ENCODE peak calls at places on chromosomes 11 and 22, in four cellular contexts. L is tibial nerve, K is stomach, J is IMR-90. C is an unnamed sample.

GRCh38 chr11:121544956-121545355 is 92.2 kb upstream of the SORL1-AS1 start:
- DNase-seq in L (no peak), K (no peak), J (no peak), C (no peak)

GRCh38 chr22:36204001-36204640 is 2.5 kb upstream of the APOL4 start:
- DNase-seq in L (no peak), K (no peak), J (no peak), C (no peak)

GRCh38 chr11:11410626-11411025 is 57.6 kb upstream of the CSNK2A3 start:
- DNase-seq in L (no peak), K (no peak), J (no peak), C (no peak)

GRCh38 chr11:86941871-86942208 is 13.4 kb downstream of the FZD4 start:
- DNase-seq in L (no peak), K (peak; percentile 48), J (no peak), C (no peak)

GRCh38 chr11:108895579-108896480 is 231.0 kb downstream of the DDX10 start:
- DNase-seq in L (no peak), K (no peak), J (peak; percentile 46), C (no peak)

GRCh38 chr22:35534091-35534490 is 6.5 kb upstream of the RASD2 start:
- DNase-seq in L (no peak), K (no peak), J (no peak), C (no peak)

GRCh38 chr22:22099833-22100812 is 117.5 kb upstream of the TOP3B start:
- DNase-seq in L (no peak), K (no peak), J (peak; percentile 32), C (no peak)

GRCh38 chr11:121643530-121644512 is 191.1 kb upstream of the SORL1-AS1 start:
- DNase-seq in L (no peak), K (no peak), J (no peak), C (no peak)

GRCh38 chr11:86459682-86460460 is 85.2 kb downstream of the CCDC81 start:
- DNase-seq in L (peak; percentile 44), K (peak; percentile 56), J (peak; percentile 95), C (peak; percentile 72)

GRCh38 chr22:44245867-44246266 is 65.1 kb downstream of the PARVG start:
- DNase-seq in L (no peak), K (peak; percentile 20), J (no peak), C (no peak)

GRCh38 chr11:12865871-12866595 is 143.1 kb upstream of the RASSF10 start:
- DNase-seq in L (no peak), K (no peak), J (no peak), C (no peak)

GRCh38 chr11:67615455-67616430 is 9.0 kb downstream of the NDUFV1 start:
- DNase-seq in L (no peak), K (peak; percentile 62), J (no peak), C (no peak)

GRCh38 chr11:88507771-88508557 is 170.4 kb upstream of the CTSC start:
- DNase-seq in L (no peak), K (no peak), J (no peak), C (no peak)

GRCh38 chr11:93545566-93545965 is 2.4 kb upstream of the SMCO4 start:
- DNase-seq in L (no peak), K (no peak), J (no peak), C (no peak)

GRCh38 chr11:1549355-1550330 is 22.4 kb downstream of the DUSP8 start:
- DNase-seq in L (no peak), K (no peak), J (no peak), C (no peak)

GRCh38 chr22:16658068-16658467 is 65.5 kb upstream of the CCT8L2 start:
- DNase-seq in L (no peak), K (no peak), J (no peak), C (no peak)

GRCh38 chr22:45547016-45547345 is 44.3 kb downstream of the FBLN1 start:
- DNase-seq in L (no peak), K (no peak), J (no peak), C (no peak)

GRCh38 chr11:8794677-8795103 is 112.1 kb downstream of the RPL27A start:
- DNase-seq in L (no peak), K (peak; percentile 83), J (no peak), C (no peak)

GRCh38 chr11:96256213-96256580 is 86.8 kb downstream of the MAML2 start:
- DNase-seq in L (no peak), K (no peak), J (no peak), C (no peak)

GRCh38 chr11:1830500-1831223 is 4.1 kb upstream of the SYT8 start:
- DNase-seq in L (no peak), K (peak; percentile 93), J (no peak), C (no peak)

GRCh38 chr11:14148653-14149273 is 186.2 kb downstream of the SPON1 start:
- DNase-seq in L (no peak), K (no peak), J (peak; percentile 44), C (no peak)

GRCh38 chr11:11436715-11437313 is 83.8 kb upstream of the CSNK2A3 start:
- DNase-seq in L (no peak), K (no peak), J (no peak), C (peak; percentile 45)

GRCh38 chr11:650482-650881 is 13.4 kb downstream of the DRD4 start:
- DNase-seq in L (no peak), K (no peak), J (peak; percentile 40), C (no peak)

GRCh38 chr22:32760815-32761214 is 40.7 kb upstream of the TIMP3 start:
- DNase-seq in L (peak; percentile 33), K (no peak), J (no peak), C (no peak)

GRCh38 chr11:38460901-38461300 is 1862.9 kb upstream of the RAG2 start:
- DNase-seq in L (peak; percentile 22), K (peak; percentile 71), J (peak; percentile 41), C (peak; percentile 44)

GRCh38 chr11:129734654-129735053 is 81.0 kb upstream of the TMEM45B start:
- DNase-seq in L (no peak), K (no peak), J (no peak), C (no peak)

GRCh38 chr11:113773092-113773415 is 438 bp downstream of the ZW10 start:
- DNase-seq in L (no peak), K (peak; percentile 29), J (peak; percentile 25), C (no peak)

GRCh38 chr22:47304191-47304831 is 541.9 kb downstream of the TBC1D22A start:
- DNase-seq in L (no peak), K (peak; percentile 15), J (no peak), C (no peak)

GRCh38 chr11:66936326-66936725 is 21.9 kb downstream of the PC start:
- DNase-seq in L (no peak), K (no peak), J (peak; percentile 97), C (no peak)

GRCh38 chr11:62599069-62599696 is 2.5 kb downstream of the MTA2 start:
- DNase-seq in L (peak; percentile 96), K (peak; percentile 89), J (peak; percentile 99), C (peak; percentile 96)

GRCh38 chr11:47881145-47881544 is 33.0 kb upstream of the NUP160 start:
- DNase-seq in L (peak; percentile 36), K (no peak), J (no peak), C (no peak)

GRCh38 chr11:297666-298405 is 1.5 kb downstream of the IFITM5 start:
- DNase-seq in L (no peak), K (no peak), J (no peak), C (no peak)

DNA sequence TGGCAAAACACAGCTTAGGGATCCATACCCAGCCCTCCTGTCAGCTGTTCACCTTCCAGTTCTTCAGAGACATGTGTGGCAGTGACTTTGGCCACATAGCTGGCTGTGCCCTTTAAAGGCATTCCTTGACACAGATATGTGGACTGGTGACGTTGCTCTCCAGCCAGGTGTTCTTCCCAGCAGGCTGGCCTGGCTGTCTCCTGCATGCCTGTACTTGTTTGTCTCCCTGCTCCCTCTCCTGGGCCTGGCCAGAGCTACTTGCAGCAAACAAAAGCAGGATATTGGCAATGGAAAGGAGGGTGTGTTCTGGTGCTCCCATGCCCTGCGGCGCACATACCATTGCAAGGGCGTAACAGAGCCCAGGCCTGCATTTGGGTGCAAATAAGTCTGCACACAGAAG is 38.3 kb downstream of the PIK3IP1 start:
- DNase-seq in L (no peak), K (peak; percentile 89), J (no peak), C (no peak)
- TF ChIP-seq POLR2A in L (no peak), K (no peak), J (no peak), C (no peak)

DNA sequence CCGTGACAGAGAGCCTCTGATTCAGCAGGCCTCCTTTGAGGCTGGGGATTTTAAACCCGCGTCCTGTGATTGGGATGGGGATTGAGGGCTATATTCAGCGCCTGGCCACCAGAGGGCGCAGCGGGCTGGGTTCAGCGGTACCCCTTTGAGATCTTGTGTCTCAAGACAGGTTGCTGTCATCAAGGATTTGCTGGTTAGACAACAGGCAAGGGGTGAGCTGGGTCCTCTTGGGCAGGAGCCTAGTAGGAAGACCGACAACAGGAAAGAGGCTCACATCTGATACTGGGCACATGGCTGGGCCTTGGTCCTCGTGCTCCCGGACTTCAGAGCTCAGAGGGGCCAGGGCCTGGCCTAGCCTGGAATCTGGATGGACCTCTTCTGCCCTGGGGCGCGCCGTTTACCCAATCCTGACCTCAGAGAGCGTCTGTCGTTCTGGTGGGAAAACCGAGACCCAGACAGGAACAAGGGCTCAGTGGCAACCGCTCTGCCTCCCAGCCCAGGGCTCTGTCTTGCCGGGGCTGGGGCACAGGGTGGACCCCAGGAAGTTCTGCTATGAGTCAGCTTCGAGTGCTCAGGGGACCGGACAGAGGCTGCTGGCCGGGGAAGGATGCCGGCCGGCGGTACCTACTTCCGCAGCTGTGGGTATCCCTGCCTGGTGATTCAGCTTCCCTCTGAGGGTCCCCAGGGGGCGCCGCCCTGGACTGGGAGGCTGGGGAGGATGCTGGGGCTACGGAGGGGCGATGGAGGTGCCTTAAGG is 926 bp upstream of the SLC35E4 start:
- DNase-seq in L (peak; percentile 86), K (peak; percentile 90), J (peak; percentile 89), C (peak; percentile 87)
- H3K4me3 ChIP-seq in L (peak overlapping the region; percentile 59), K (peak overlapping the region; percentile 60), J (peak overlapping the region; percentile 20), C (peak overlapping the region; percentile 81)

GRCh38 chr11:76990628-76991027 is 43.6 kb upstream of the B3GNT6 start:
- DNase-seq in L (no peak), K (no peak), J (no peak), C (no peak)
- H3K27ac ChIP-seq in L (no peak overlapping the region), K (no peak overlapping the region), J (no peak overlapping the region), C (no peak overlapping the region)

GRCh38 chr11:75142714-75143419 is 8.0 kb upstream of the SLCO2B1 start:
- DNase-seq in L (peak; percentile 65), K (peak; percentile 44), J (peak; percentile 95), C (no peak)
- TF ChIP-seq POLR2A in L (no peak), K (no peak), J (no peak), C (no peak)

GRCh38 chr11:30488304-30488998 is 97.7 kb downstream of the MPPED2 start:
- DNase-seq in L (no peak), K (peak; percentile 53), J (peak; percentile 81), C (no peak)
- H3K4me3 ChIP-seq in L (no peak overlapping the region), K (peak overlapping the region; percentile 21), J (peak overlapping the region; percentile 41), C (no peak overlapping the region)